ENCODE peak calls at places on chromosomes 13 and 19, in five cellular contexts. J, Y, H, C and U are unnamed samples.

GRCh38 chr19:7333198-7334118 is 15.3 kb upstream of the ARHGEF18 start:
- DNase-seq in J (peak; percentile 8), Y (peak; percentile 44), H (no peak), C (no peak), U (no peak)

GRCh38 chr13:23993439-23993980 is 96.2 kb upstream of the C1QTNF9B start:
- DNase-seq in J (peak; percentile 73), Y (no peak), H (no peak), C (no peak), U (no peak)

GRCh38 chr13:97257228-97257755 is 35.2 kb downstream of the MBNL2 start:
- DNase-seq in J (no peak), Y (no peak), H (no peak), C (no peak), U (no peak)

GRCh38 chr19:4370418-4371041 is 27.2 kb downstream of the MPND start:
- DNase-seq in J (no peak), Y (no peak), H (no peak), C (no peak), U (no peak)

GRCh38 chr13:20428666-20429644 is 96.7 kb downstream of the CRYL1 start:
- DNase-seq in J (peak; percentile 80), Y (no peak), H (no peak), C (no peak), U (no peak)

GRCh38 chr19:50178859-50179537 is 15.9 kb upstream of the IZUMO2 start:
- DNase-seq in J (no peak), Y (no peak), H (no peak), C (no peak), U (no peak)

GRCh38 chr13:96968027-96968426 is 26.2 kb downstream of the OXGR1 start:
- DNase-seq in J (no peak), Y (no peak), H (no peak), C (no peak), U (no peak)

GRCh38 chr13:32824671-32825070 is 191.6 kb upstream of the KL start:
- DNase-seq in J (peak; percentile 92), Y (no peak), H (no peak), C (no peak), U (no peak)

GRCh38 chr19:20315543-20315942 is 148.5 kb downstream of the ZNF486 start:
- DNase-seq in J (no peak), Y (no peak), H (no peak), C (no peak), U (no peak)

GRCh38 chr19:33394006-33394722 is 20.7 kb downstream of the CEBPG start:
- DNase-seq in J (peak; percentile 68), Y (peak; percentile 75), H (no peak), C (peak; percentile 61), U (peak; percentile 81)

DNA sequence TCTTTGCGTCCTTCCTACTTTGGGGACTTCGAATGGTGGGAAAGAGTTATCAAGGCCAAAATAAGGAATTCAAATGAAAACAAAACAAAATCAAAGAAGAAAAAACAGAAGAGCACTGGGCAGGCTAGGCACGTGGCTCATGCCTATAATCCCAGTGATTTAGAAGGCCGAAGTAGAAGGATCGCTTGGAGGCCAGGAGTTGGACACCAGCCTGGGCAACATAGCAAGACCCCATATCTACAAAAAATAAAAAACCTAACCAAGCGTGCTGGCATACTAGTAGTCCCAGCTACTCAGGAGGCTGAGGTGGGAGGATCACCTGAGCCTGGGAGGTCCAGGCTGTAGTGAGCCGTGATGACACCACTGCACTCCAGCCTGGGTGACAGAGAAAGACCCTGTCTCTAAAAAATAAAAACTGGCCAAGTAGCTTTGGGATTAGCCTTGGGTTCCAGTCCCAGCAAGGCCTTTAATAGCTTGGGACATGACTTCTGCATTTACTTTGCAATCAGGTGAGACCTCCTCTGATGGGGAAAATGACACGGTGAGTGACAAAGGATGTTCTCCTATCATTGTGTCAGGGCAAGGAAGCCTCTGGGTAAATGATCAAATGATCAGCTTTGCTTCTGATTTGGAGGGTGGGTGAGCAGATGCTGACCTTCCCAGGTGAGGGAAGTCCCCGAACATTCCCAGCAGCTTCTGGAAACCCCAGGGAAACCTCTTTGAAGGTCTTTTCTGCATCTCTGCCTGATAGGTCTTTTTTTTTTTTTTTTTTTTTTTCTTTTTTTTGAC is 7.1 kb downstream of the ICAM1 start:
- DNase-seq in J (no peak), Y (no peak), H (no peak), C (no peak), U (no peak)
- H3K4me3 ChIP-seq in J (no peak overlapping the region), Y (peak overlapping the region; percentile 3), H (no peak overlapping the region), C (no peak overlapping the region), U (no peak overlapping the region)

DNA sequence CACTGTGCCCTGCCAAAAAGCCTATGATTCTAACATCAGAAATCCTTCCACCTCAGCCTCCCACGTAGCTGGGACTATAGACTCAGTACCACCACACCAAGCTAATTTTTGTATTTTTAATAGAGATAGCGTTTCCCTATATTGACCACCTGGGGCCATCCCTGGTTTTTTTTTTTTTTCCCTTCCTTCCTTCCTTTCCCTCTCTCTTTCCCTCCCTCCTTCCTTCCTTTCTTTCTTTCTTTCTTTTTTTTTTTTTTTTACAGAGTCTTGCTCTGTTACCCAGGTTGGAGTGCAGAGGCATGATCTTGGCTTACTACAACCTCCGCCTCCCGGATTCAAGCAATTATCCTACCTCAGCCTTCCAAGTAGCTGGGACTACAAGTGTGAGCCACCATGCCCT is 1.1 kb upstream of the SAE1 start:
- DNase-seq in J (no peak), Y (no peak), H (no peak), C (no peak), U (no peak)
- H3K4me1 ChIP-seq in J (peaks cover 13% of the 10 kb centered on the region), Y (peaks cover 17% of the 10 kb centered on the region), H (peaks cover 36% of the 10 kb centered on the region), C (peaks cover 24% of the 10 kb centered on the region), U (no peaks in the 10 kb centered on the region)

GRCh38 chr13:42685762-42686560 is 95.4 kb upstream of the FAM216B start:
- DNase-seq in J (no peak), Y (no peak), H (no peak), C (no peak), U (peak; percentile 42)

GRCh38 chr13:42684226-42684625 is 97.2 kb upstream of the FAM216B start:
- DNase-seq in J (no peak), Y (no peak), H (no peak), C (no peak), U (no peak)

GRCh38 chr13:42681394-42681793 is 100.0 kb upstream of the FAM216B start:
- DNase-seq in J (no peak), Y (no peak), H (no peak), C (no peak), U (no peak)

DNA sequence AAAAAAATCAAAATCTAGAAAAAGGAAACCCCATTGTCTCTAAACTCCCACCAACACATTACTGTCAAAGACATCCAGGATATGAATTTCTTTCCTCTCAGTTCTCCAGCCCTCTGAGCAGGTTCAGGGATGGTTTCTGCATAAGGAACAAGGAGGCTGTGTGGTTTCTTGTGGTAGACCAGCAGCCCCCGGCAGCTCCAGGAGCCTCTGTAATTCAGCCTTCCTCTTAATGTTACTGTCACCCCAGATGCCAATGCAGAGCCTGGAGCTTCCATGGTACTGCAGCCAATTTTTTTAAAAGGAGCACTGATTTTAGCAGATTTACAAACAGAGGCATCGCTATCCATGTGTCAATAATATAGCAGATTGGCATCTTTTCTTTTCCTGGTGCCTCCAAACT is 100.6 kb upstream of the FAM216B start:
- DNase-seq in J (no peak), Y (no peak), H (no peak), C (no peak), U (no peak)
- H3K27me3 ChIP-seq in J (peaks cover 3% of the 10 kb centered on the region), Y (no peaks in the 10 kb centered on the region), H (no peaks in the 10 kb centered on the region), C (no peaks in the 10 kb centered on the region), U (no peaks in the 10 kb centered on the region)

DNA sequence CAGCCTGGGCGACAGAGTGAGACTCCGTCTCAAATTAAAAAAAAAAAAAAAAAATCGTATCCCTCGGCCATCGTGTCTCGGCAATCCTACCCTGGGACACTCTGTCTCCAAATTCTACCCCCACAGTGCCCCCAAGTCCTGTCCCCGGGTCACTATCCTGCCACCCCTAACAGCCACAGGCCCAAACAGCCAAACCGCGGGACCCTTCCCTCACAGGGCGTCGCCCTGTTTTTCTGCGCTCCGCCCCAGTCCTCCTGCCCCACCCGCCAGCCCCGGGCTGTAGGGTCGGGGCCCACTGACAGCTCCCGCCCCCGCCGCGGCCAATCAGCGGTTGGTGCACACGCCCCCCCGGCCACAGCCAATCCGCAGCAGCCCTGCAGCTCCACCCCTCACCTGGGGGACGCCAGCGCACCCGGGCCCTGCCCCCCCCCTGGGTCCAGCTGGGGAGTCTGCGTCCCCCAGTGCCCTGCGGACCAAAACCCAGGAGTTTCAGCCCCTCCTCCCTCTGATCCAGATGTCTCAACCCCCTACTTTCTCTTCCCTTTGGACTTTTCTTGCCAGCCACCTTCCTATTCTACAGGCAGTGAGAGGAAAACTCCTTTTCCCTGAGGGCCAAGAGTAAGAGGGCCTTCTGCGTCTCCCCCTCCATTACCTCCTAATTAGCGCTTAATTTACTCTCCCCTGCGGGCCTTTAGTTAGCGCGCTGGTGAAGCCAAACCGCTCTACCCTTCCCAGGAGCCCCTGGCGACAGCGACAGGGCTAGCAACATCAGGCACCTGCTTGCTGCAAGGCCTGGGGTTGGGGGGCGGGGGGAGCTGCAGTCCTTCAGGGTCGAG is 1.5 kb upstream of the BCAT2 start:
- DNase-seq in J (peak; percentile 44), Y (peak; percentile 96), H (peak; percentile 45), C (peak; percentile 93), U (peak; percentile 88)
- H3K4me3 ChIP-seq in J (peak overlapping the region; percentile 41), Y (peak overlapping the region; percentile 70), H (peak overlapping the region; percentile 37), C (peak overlapping the region; percentile 86), U (peak overlapping the region; percentile 11)

GRCh38 chr19:16078759-16079707 is 2.7 kb downstream of the TPM4 start:
- DNase-seq in J (peak; percentile 97), Y (peak; percentile 60), H (peak; percentile 54), C (no peak), U (peak; percentile 98)
- H3K4me1 ChIP-seq in J (peaks cover 40% of the 10 kb centered on the region), Y (peaks cover 54% of the 10 kb centered on the region), H (peaks cover 61% of the 10 kb centered on the region), C (peaks cover 38% of the 10 kb centered on the region), U (peaks cover 20% of the 10 kb centered on the region)